ENCODE peak calls at places on chromosomes 11 and 22, in five cellular contexts. One of them, this sample, is unnamed.
A peak's percentile ranks its signal among the peaks of the same experiment; 100 is the strongest.

GRCh38 chr11:69942333-69942820 is 123.2 kb upstream of the FGF3 start:
- DNase-seq in stimulated activated CD4-positive, alpha-beta T cell treated with anti-CD3 and anti-CD28 coated beads, Interleukin-2, amount 100 ng/mL, for 24 hours: no peak
- DNase-seq in endothelial cell: no peak
- DNase-seq in body of pancreas: no peak
- DNase-seq in NCI-H2081: no peak
- DNase-seq in this sample: no peak

GRCh38 chr11:62666259-62666926 is 1.3 kb downstream of the CSKMT start:
- DNase-seq in stimulated activated CD4-positive, alpha-beta T cell treated with anti-CD3 and anti-CD28 coated beads, Interleukin-2, amount 100 ng/mL, for 24 hours: peak; percentile 44
- DNase-seq in endothelial cell: no peak
- DNase-seq in body of pancreas: no peak
- DNase-seq in NCI-H2081: no peak
- DNase-seq in this sample: no peak

GRCh38 chr11:119722281-119722794 is 6.7 kb downstream of the NECTIN1 start:
- DNase-seq in stimulated activated CD4-positive, alpha-beta T cell treated with anti-CD3 and anti-CD28 coated beads, Interleukin-2, amount 100 ng/mL, for 24 hours: no peak
- DNase-seq in endothelial cell: no peak
- DNase-seq in body of pancreas: peak; percentile 96
- DNase-seq in NCI-H2081: peak; percentile 69
- DNase-seq in this sample: no peak

GRCh38 chr11:73262851-73263495 is 9.2 kb upstream of the P2RY6 start:
- DNase-seq in stimulated activated CD4-positive, alpha-beta T cell treated with anti-CD3 and anti-CD28 coated beads, Interleukin-2, amount 100 ng/mL, for 24 hours: no peak
- DNase-seq in endothelial cell: no peak
- DNase-seq in body of pancreas: no peak
- DNase-seq in NCI-H2081: no peak
- DNase-seq in this sample: no peak

GRCh38 chr11:13110929-13111812 is 102.1 kb downstream of the RASSF10 start:
- DNase-seq in stimulated activated CD4-positive, alpha-beta T cell treated with anti-CD3 and anti-CD28 coated beads, Interleukin-2, amount 100 ng/mL, for 24 hours: no peak
- DNase-seq in endothelial cell: no peak
- DNase-seq in body of pancreas: no peak
- DNase-seq in NCI-H2081: no peak
- DNase-seq in this sample: peak; percentile 4

GRCh38 chr11:111624602-111625001 is 22.4 kb downstream of the SIK2 start:
- DNase-seq in stimulated activated CD4-positive, alpha-beta T cell treated with anti-CD3 and anti-CD28 coated beads, Interleukin-2, amount 100 ng/mL, for 24 hours: no peak
- DNase-seq in endothelial cell: no peak
- DNase-seq in body of pancreas: no peak
- DNase-seq in NCI-H2081: no peak
- DNase-seq in this sample: no peak

GRCh38 chr22:50584106-50585096 is 1.8 kb upstream of the CHKB start:
- DNase-seq in stimulated activated CD4-positive, alpha-beta T cell treated with anti-CD3 and anti-CD28 coated beads, Interleukin-2, amount 100 ng/mL, for 24 hours: no peak
- DNase-seq in endothelial cell: no peak
- DNase-seq in body of pancreas: no peak
- DNase-seq in NCI-H2081: no peak
- DNase-seq in this sample: no peak

GRCh38 chr11:128776434-128777284 is 82.8 kb downstream of the FLI1 start:
- DNase-seq in stimulated activated CD4-positive, alpha-beta T cell treated with anti-CD3 and anti-CD28 coated beads, Interleukin-2, amount 100 ng/mL, for 24 hours: peak; percentile 30
- DNase-seq in endothelial cell: peak; percentile 49
- DNase-seq in body of pancreas: peak; percentile 52
- DNase-seq in NCI-H2081: no peak
- DNase-seq in this sample: peak; percentile 21

GRCh38 chr11:12430351-12430750 is 53.0 kb downstream of the PARVA start:
- DNase-seq in stimulated activated CD4-positive, alpha-beta T cell treated with anti-CD3 and anti-CD28 coated beads, Interleukin-2, amount 100 ng/mL, for 24 hours: no peak
- DNase-seq in endothelial cell: no peak
- DNase-seq in body of pancreas: no peak
- DNase-seq in NCI-H2081: no peak
- DNase-seq in this sample: no peak

GRCh38 chr11:43222215-43222614 is 89.6 kb upstream of the API5 start:
- DNase-seq in stimulated activated CD4-positive, alpha-beta T cell treated with anti-CD3 and anti-CD28 coated beads, Interleukin-2, amount 100 ng/mL, for 24 hours: no peak
- DNase-seq in endothelial cell: no peak
- DNase-seq in body of pancreas: no peak
- DNase-seq in NCI-H2081: no peak
- DNase-seq in this sample: no peak

GRCh38 chr11:28618426-28618825 is 510.2 kb downstream of the METTL15 start:
- DNase-seq in stimulated activated CD4-positive, alpha-beta T cell treated with anti-CD3 and anti-CD28 coated beads, Interleukin-2, amount 100 ng/mL, for 24 hours: no peak
- DNase-seq in endothelial cell: no peak
- DNase-seq in body of pancreas: no peak
- DNase-seq in NCI-H2081: no peak
- DNase-seq in this sample: no peak

GRCh38 chr11:73404048-73404447 is 27.8 kb downstream of the RELT start:
- DNase-seq in stimulated activated CD4-positive, alpha-beta T cell treated with anti-CD3 and anti-CD28 coated beads, Interleukin-2, amount 100 ng/mL, for 24 hours: no peak
- DNase-seq in endothelial cell: peak; percentile 72
- DNase-seq in body of pancreas: peak; percentile 72
- DNase-seq in NCI-H2081: peak; percentile 23
- DNase-seq in this sample: peak; percentile 76

GRCh38 chr22:27146871-27147591 is 489.6 kb downstream of the MIAT start:
- DNase-seq in stimulated activated CD4-positive, alpha-beta T cell treated with anti-CD3 and anti-CD28 coated beads, Interleukin-2, amount 100 ng/mL, for 24 hours: no peak
- DNase-seq in endothelial cell: no peak
- DNase-seq in body of pancreas: no peak
- DNase-seq in NCI-H2081: no peak
- DNase-seq in this sample: no peak

GRCh38 chr11:538431-539051 is 1.2 kb downstream of the LRRC56 start:
- DNase-seq in stimulated activated CD4-positive, alpha-beta T cell treated with anti-CD3 and anti-CD28 coated beads, Interleukin-2, amount 100 ng/mL, for 24 hours: no peak
- DNase-seq in endothelial cell: no peak
- DNase-seq in body of pancreas: no peak
- DNase-seq in NCI-H2081: no peak
- DNase-seq in this sample: no peak

GRCh38 chr22:29914165-29914564 is 31.2 kb downstream of the MTMR3 start:
- DNase-seq in stimulated activated CD4-positive, alpha-beta T cell treated with anti-CD3 and anti-CD28 coated beads, Interleukin-2, amount 100 ng/mL, for 24 hours: no peak
- DNase-seq in endothelial cell: no peak
- DNase-seq in body of pancreas: no peak
- DNase-seq in NCI-H2081: no peak
- DNase-seq in this sample: no peak

GRCh38 chr11:44617671-44618461 is 52.4 kb downstream of the CD82 start:
- DNase-seq in stimulated activated CD4-positive, alpha-beta T cell treated with anti-CD3 and anti-CD28 coated beads, Interleukin-2, amount 100 ng/mL, for 24 hours: no peak
- DNase-seq in endothelial cell: no peak
- DNase-seq in body of pancreas: no peak
- DNase-seq in NCI-H2081: no peak
- DNase-seq in this sample: no peak

GRCh38 chr22:25182131-25183110 is 17.2 kb upstream of the CRYBB3 start:
- DNase-seq in stimulated activated CD4-positive, alpha-beta T cell treated with anti-CD3 and anti-CD28 coated beads, Interleukin-2, amount 100 ng/mL, for 24 hours: no peak
- DNase-seq in endothelial cell: no peak
- DNase-seq in body of pancreas: no peak
- DNase-seq in NCI-H2081: no peak
- DNase-seq in this sample: no peak

GRCh38 chr11:92527467-92527866 is 302.8 kb downstream of the FAT3 start:
- DNase-seq in stimulated activated CD4-positive, alpha-beta T cell treated with anti-CD3 and anti-CD28 coated beads, Interleukin-2, amount 100 ng/mL, for 24 hours: no peak
- DNase-seq in endothelial cell: no peak
- DNase-seq in body of pancreas: no peak
- DNase-seq in NCI-H2081: no peak
- DNase-seq in this sample: no peak

GRCh38 chr22:21103633-21104032 is 57.9 kb downstream of the LRRC74B start:
- DNase-seq in stimulated activated CD4-positive, alpha-beta T cell treated with anti-CD3 and anti-CD28 coated beads, Interleukin-2, amount 100 ng/mL, for 24 hours: no peak
- DNase-seq in endothelial cell: no peak
- DNase-seq in body of pancreas: no peak
- DNase-seq in NCI-H2081: no peak
- DNase-seq in this sample: no peak

GRCh38 chr11:59076876-59077571 is 9.1 kb upstream of the GLYATL1B start:
- DNase-seq in stimulated activated CD4-positive, alpha-beta T cell treated with anti-CD3 and anti-CD28 coated beads, Interleukin-2, amount 100 ng/mL, for 24 hours: no peak
- DNase-seq in endothelial cell: no peak
- DNase-seq in body of pancreas: no peak
- DNase-seq in NCI-H2081: no peak
- DNase-seq in this sample: no peak

GRCh38 chr22:24060375-24060788 is 49.3 kb downstream of the CABIN1 start:
- DNase-seq in stimulated activated CD4-positive, alpha-beta T cell treated with anti-CD3 and anti-CD28 coated beads, Interleukin-2, amount 100 ng/mL, for 24 hours: no peak
- DNase-seq in endothelial cell: no peak
- DNase-seq in body of pancreas: peak; percentile 38
- DNase-seq in NCI-H2081: no peak
- DNase-seq in this sample: no peak

GRCh38 chr22:23700706-23701105 is 9.9 kb downstream of the RGL4 start:
- DNase-seq in stimulated activated CD4-positive, alpha-beta T cell treated with anti-CD3 and anti-CD28 coated beads, Interleukin-2, amount 100 ng/mL, for 24 hours: no peak
- DNase-seq in endothelial cell: no peak
- DNase-seq in body of pancreas: peak; percentile 52
- DNase-seq in NCI-H2081: no peak
- DNase-seq in this sample: no peak

GRCh38 chr11:62539238-62539925 is 7.2 kb downstream of the AHNAK start:
- DNase-seq in stimulated activated CD4-positive, alpha-beta T cell treated with anti-CD3 and anti-CD28 coated beads, Interleukin-2, amount 100 ng/mL, for 24 hours: peak; percentile 67
- DNase-seq in endothelial cell: no peak
- DNase-seq in body of pancreas: peak; percentile 49
- DNase-seq in NCI-H2081: peak; percentile 47
- DNase-seq in this sample: peak; percentile 81

GRCh38 chr11:66864172-66864901 is 7.5 kb downstream of the LRFN4 start:
- DNase-seq in stimulated activated CD4-positive, alpha-beta T cell treated with anti-CD3 and anti-CD28 coated beads, Interleukin-2, amount 100 ng/mL, for 24 hours: no peak
- DNase-seq in endothelial cell: no peak
- DNase-seq in body of pancreas: no peak
- DNase-seq in NCI-H2081: no peak
- DNase-seq in this sample: no peak

GRCh38 chr11:93727985-93728791 is 13.1 kb downstream of the TAF1D start:
- DNase-seq in stimulated activated CD4-positive, alpha-beta T cell treated with anti-CD3 and anti-CD28 coated beads, Interleukin-2, amount 100 ng/mL, for 24 hours: no peak
- DNase-seq in endothelial cell: no peak
- DNase-seq in body of pancreas: no peak
- DNase-seq in NCI-H2081: no peak
- DNase-seq in this sample: no peak

GRCh38 chr11:13462311-13462927 is 603 bp downstream of the BTBD10 start:
- DNase-seq in stimulated activated CD4-positive, alpha-beta T cell treated with anti-CD3 and anti-CD28 coated beads, Interleukin-2, amount 100 ng/mL, for 24 hours: peak; percentile 75
- DNase-seq in endothelial cell: peak; percentile 73
- DNase-seq in body of pancreas: peak; percentile 45
- DNase-seq in NCI-H2081: peak; percentile 20
- DNase-seq in this sample: peak; percentile 37

GRCh38 chr11:64854534-64855502 is 10.4 kb upstream of the CDC42BPG start:
- DNase-seq in stimulated activated CD4-positive, alpha-beta T cell treated with anti-CD3 and anti-CD28 coated beads, Interleukin-2, amount 100 ng/mL, for 24 hours: peak; percentile 54
- DNase-seq in endothelial cell: no peak
- DNase-seq in body of pancreas: peak; percentile 79
- DNase-seq in NCI-H2081: no peak
- DNase-seq in this sample: no peak

GRCh38 chr11:14380947-14381555 is 22.1 kb upstream of the RRAS2 start:
- DNase-seq in stimulated activated CD4-positive, alpha-beta T cell treated with anti-CD3 and anti-CD28 coated beads, Interleukin-2, amount 100 ng/mL, for 24 hours: peak; percentile 63
- DNase-seq in endothelial cell: peak; percentile 60
- DNase-seq in body of pancreas: peak; percentile 72
- DNase-seq in NCI-H2081: peak; percentile 52
- DNase-seq in this sample: peak; percentile 70

GRCh38 chr11:100981196-100981824 is 148.3 kb downstream of the PGR start:
- DNase-seq in stimulated activated CD4-positive, alpha-beta T cell treated with anti-CD3 and anti-CD28 coated beads, Interleukin-2, amount 100 ng/mL, for 24 hours: no peak
- DNase-seq in endothelial cell: no peak
- DNase-seq in body of pancreas: no peak
- DNase-seq in NCI-H2081: no peak
- DNase-seq in this sample: no peak

GRCh38 chr22:32661296-32661695 is 140.2 kb upstream of the TIMP3 start:
- DNase-seq in stimulated activated CD4-positive, alpha-beta T cell treated with anti-CD3 and anti-CD28 coated beads, Interleukin-2, amount 100 ng/mL, for 24 hours: no peak
- DNase-seq in endothelial cell: no peak
- DNase-seq in body of pancreas: peak; percentile 10
- DNase-seq in NCI-H2081: no peak
- DNase-seq in this sample: no peak

GRCh38 chr11:13119361-13119760 is 110.2 kb downstream of the RASSF10 start:
- DNase-seq in stimulated activated CD4-positive, alpha-beta T cell treated with anti-CD3 and anti-CD28 coated beads, Interleukin-2, amount 100 ng/mL, for 24 hours: no peak
- DNase-seq in endothelial cell: no peak
- DNase-seq in body of pancreas: no peak
- DNase-seq in NCI-H2081: no peak
- DNase-seq in this sample: no peak

GRCh38 chr11:117940736-117941135 is 11.5 kb upstream of the TMPRSS13 start:
- DNase-seq in stimulated activated CD4-positive, alpha-beta T cell treated with anti-CD3 and anti-CD28 coated beads, Interleukin-2, amount 100 ng/mL, for 24 hours: no peak
- DNase-seq in endothelial cell: no peak
- DNase-seq in body of pancreas: no peak
- DNase-seq in NCI-H2081: no peak
- DNase-seq in this sample: no peak

GRCh38 chr22:42908082-42908746 is 51.1 kb upstream of the ARFGAP3 start:
- DNase-seq in stimulated activated CD4-positive, alpha-beta T cell treated with anti-CD3 and anti-CD28 coated beads, Interleukin-2, amount 100 ng/mL, for 24 hours: no peak
- DNase-seq in endothelial cell: no peak
- DNase-seq in body of pancreas: no peak
- DNase-seq in NCI-H2081: no peak
- DNase-seq in this sample: no peak

GRCh38 chr11:80103149-80103859 is 662.5 kb upstream of the TENM4 start:
- DNase-seq in stimulated activated CD4-positive, alpha-beta T cell treated with anti-CD3 and anti-CD28 coated beads, Interleukin-2, amount 100 ng/mL, for 24 hours: no peak
- DNase-seq in endothelial cell: no peak
- DNase-seq in body of pancreas: no peak
- DNase-seq in NCI-H2081: no peak
- DNase-seq in this sample: no peak

GRCh38 chr22:38758276-38758945 is 2.6 kb upstream of the SUN2 start:
- DNase-seq in stimulated activated CD4-positive, alpha-beta T cell treated with anti-CD3 and anti-CD28 coated beads, Interleukin-2, amount 100 ng/mL, for 24 hours: peak; percentile 78
- DNase-seq in endothelial cell: no peak
- DNase-seq in body of pancreas: no peak
- DNase-seq in NCI-H2081: no peak
- DNase-seq in this sample: no peak

GRCh38 chr11:118147502-118147901 is 5.1 kb downstream of the SCN4B start:
- DNase-seq in stimulated activated CD4-positive, alpha-beta T cell treated with anti-CD3 and anti-CD28 coated beads, Interleukin-2, amount 100 ng/mL, for 24 hours: no peak
- DNase-seq in endothelial cell: no peak
- DNase-seq in body of pancreas: no peak
- DNase-seq in NCI-H2081: no peak
- DNase-seq in this sample: peak; percentile 5

GRCh38 chr11:130522284-130522961 is 74.0 kb downstream of the ADAMTS15 start:
- DNase-seq in stimulated activated CD4-positive, alpha-beta T cell treated with anti-CD3 and anti-CD28 coated beads, Interleukin-2, amount 100 ng/mL, for 24 hours: no peak
- DNase-seq in endothelial cell: no peak
- DNase-seq in body of pancreas: peak; percentile 85
- DNase-seq in NCI-H2081: no peak
- DNase-seq in this sample: peak; percentile 40

GRCh38 chr11:534592-535518 is 521 bp downstream of the HRAS start:
- DNase-seq in stimulated activated CD4-positive, alpha-beta T cell treated with anti-CD3 and anti-CD28 coated beads, Interleukin-2, amount 100 ng/mL, for 24 hours: peak; percentile 48
- DNase-seq in endothelial cell: peak; percentile 18
- DNase-seq in body of pancreas: no peak
- DNase-seq in NCI-H2081: no peak
- DNase-seq in this sample: no peak

GRCh38 chr11:15773024-15773423 is 583.3 kb downstream of the SOX6 start:
- DNase-seq in stimulated activated CD4-positive, alpha-beta T cell treated with anti-CD3 and anti-CD28 coated beads, Interleukin-2, amount 100 ng/mL, for 24 hours: no peak
- DNase-seq in endothelial cell: no peak
- DNase-seq in body of pancreas: no peak
- DNase-seq in NCI-H2081: no peak
- DNase-seq in this sample: no peak

GRCh38 chr22:40449676-40450035 is 79.3 kb downstream of the SGSM3 start:
- DNase-seq in stimulated activated CD4-positive, alpha-beta T cell treated with anti-CD3 and anti-CD28 coated beads, Interleukin-2, amount 100 ng/mL, for 24 hours: no peak
- DNase-seq in endothelial cell: no peak
- DNase-seq in body of pancreas: no peak
- DNase-seq in NCI-H2081: no peak
- DNase-seq in this sample: no peak